ENCODE peak calls at places on chromosomes 7 and 10, in seven cellular contexts. E, K, D, U, O, A and V are unnamed samples. For H4K20me1, the result is how much of the 10 kb centered on the place peaks cover.

GRCh38 chr10:32577448-32577847 is 131.5 kb downstream of the CCDC7 start:
- DNase-seq in E (no peak), K (peak), D (no peak), U (no peak), O (no peak), A (no peak), V (peak)

GRCh38 chr7:12635830-12636229 is 51.6 kb upstream of the ARL4A start:
- DNase-seq in E (no peak), K (no peak), D (no peak), U (no peak), O (no peak), A (no peak), V (no peak)

GRCh38 chr7:155230169-155230593 is 67.5 kb upstream of the INSIG1 start:
- DNase-seq in E (no peak), K (peak), D (peak), U (peak), O (peak), A (no peak), V (peak)

GRCh38 chr10:63522129-63522687 is 1.0 kb downstream of the REEP3 start:
- DNase-seq in E (peak), K (peak), D (no peak), U (no peak), O (no peak), A (peak), V (no peak)

GRCh38 chr7:1963575-1963974 is 269.2 kb downstream of the MAD1L1 start:
- DNase-seq in E (no peak), K (no peak), D (no peak), U (no peak), O (no peak), A (no peak), V (no peak)

GRCh38 chr7:99375070-99375807 is 709 bp downstream of the ARPC1B start:
- DNase-seq in E (peak), K (peak), D (peak), U (peak), O (peak), A (peak), V (peak)

GRCh38 chr10:124949543-124949942 is 7.6 kb downstream of the ZRANB1 start:
- DNase-seq in E (no peak), K (no peak), D (no peak), U (no peak), O (no peak), A (no peak), V (no peak)

GRCh38 chr10:124745678-124746077 is 1.5 kb upstream of the FAM53B start:
- DNase-seq in E (peak), K (peak), D (peak), U (peak), O (no peak), A (peak), V (no peak)

GRCh38 chr7:73933091-73933490 is 72.1 kb downstream of the TMEM270 start:
- DNase-seq in E (no peak), K (no peak), D (no peak), U (no peak), O (no peak), A (no peak), V (no peak)

GRCh38 chr7:29807179-29807841 is 1.0 kb downstream of the WIPF3 start:
- DNase-seq in E (peak), K (peak), D (no peak), U (peak), O (peak), A (no peak), V (peak)

GRCh38 chr10:46223064-46223480 is 63.7 kb upstream of the ANTXRL start:
- DNase-seq in E (no peak), K (no peak), D (no peak), U (no peak), O (peak), A (peak), V (peak)

GRCh38 chr7:140142031-140142430 is 34.8 kb downstream of the KDM7A start:
- DNase-seq in E (no peak), K (no peak), D (no peak), U (no peak), O (no peak), A (no peak), V (no peak)
- H4K20me1 ChIP-seq in E (under half), K (under half), D (under half), U (under half), O (under half), A (under half), V (under half)

GRCh38 chr10:116238036-116238435 is 35.0 kb downstream of the GFRA1 start:
- DNase-seq in E (no peak), K (no peak), D (no peak), U (peak), O (no peak), A (no peak), V (no peak)

GRCh38 chr10:116241642-116242405 is 31.2 kb downstream of the GFRA1 start:
- DNase-seq in E (peak), K (no peak), D (no peak), U (no peak), O (no peak), A (no peak), V (no peak)

GRCh38 chr10:116240551-116240950 is 32.5 kb downstream of the GFRA1 start:
- DNase-seq in E (no peak), K (no peak), D (no peak), U (no peak), O (no peak), A (no peak), V (no peak)

GRCh38 chr10:116237260-116237659 is 35.7 kb downstream of the GFRA1 start:
- DNase-seq in E (no peak), K (no peak), D (no peak), U (no peak), O (no peak), A (no peak), V (no peak)

DNA sequence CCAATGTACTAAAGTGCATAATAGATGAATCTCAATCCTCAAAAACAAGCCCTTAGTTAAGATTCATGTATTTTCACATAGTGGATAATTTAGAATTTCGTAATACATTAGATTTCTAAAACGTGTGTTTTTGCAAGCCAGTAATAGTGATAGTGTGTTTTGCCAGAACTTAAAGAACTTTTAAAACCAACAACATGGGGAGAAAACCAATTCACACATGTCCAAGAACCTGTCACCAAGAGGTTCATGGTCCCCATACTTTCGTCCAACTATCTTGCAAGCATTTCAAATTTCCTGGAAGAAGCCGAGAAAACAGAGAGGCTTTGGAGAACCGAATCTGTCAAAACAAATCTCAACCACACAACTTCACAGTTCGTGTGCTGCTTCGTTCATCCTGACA is 32.0 kb downstream of the GFRA1 start:
- DNase-seq in E (no peak), K (no peak), D (no peak), U (no peak), O (no peak), A (no peak), V (no peak)
- H4K20me1 ChIP-seq in E (under half), K (under half), D (under half), U (under half), O (under half), A (under half), V (under half)

GRCh38 chr7:149861728-149862045 is 12.1 kb upstream of the ATP6V0E2 start:
- DNase-seq in E (no peak), K (no peak), D (no peak), U (no peak), O (no peak), A (no peak), V (no peak)

GRCh38 chr7:149856583-149856982 is 17.2 kb upstream of the ATP6V0E2 start:
- DNase-seq in E (no peak), K (no peak), D (no peak), U (no peak), O (no peak), A (no peak), V (no peak)

GRCh38 chr7:149860821-149861727 is 12.7 kb upstream of the ATP6V0E2 start:
- DNase-seq in E (peak), K (no peak), D (no peak), U (peak), O (peak), A (no peak), V (no peak)

GRCh38 chr7:149859881-149860280 is 13.9 kb upstream of the ATP6V0E2 start:
- DNase-seq in E (no peak), K (no peak), D (no peak), U (no peak), O (no peak), A (no peak), V (peak)

DNA sequence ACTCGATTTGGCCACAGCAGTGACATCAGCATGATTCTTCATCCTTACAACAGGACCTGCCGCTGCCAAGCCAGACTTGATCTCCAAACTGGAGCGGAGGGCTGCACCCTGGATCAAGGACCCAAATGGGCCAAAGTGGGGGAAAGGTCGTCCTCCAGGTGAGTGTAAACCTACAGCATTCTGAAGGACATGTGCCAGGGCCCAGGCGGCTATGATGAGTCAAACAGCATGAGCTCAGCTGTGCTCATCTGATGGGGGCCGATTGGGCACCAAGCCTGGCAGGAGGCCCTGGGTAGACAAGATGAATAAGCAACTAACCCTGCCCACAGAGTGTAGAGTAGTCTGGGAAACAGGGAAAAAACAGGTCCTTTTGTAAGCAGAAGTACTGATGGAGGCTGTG is 14.4 kb upstream of the ATP6V0E2 start:
- DNase-seq in E (no peak), K (peak), D (no peak), U (no peak), O (no peak), A (no peak), V (peak)
- H4K20me1 ChIP-seq in E (under half), K (under half), D (under half), U (under half), O (under half), A (under half), V (under half)

GRCh38 chr10:78033623-78034470 is at the start of gene RPS24:
- DNase-seq in E (peak), K (peak), D (peak), U (peak), O (peak), A (peak), V (peak)

GRCh38 chr10:78038105-78038504 is 4.4 kb downstream of the RPS24 start:
- DNase-seq in E (no peak), K (peak), D (no peak), U (no peak), O (no peak), A (no peak), V (peak)

GRCh38 chr10:78035025-78035424 is 1.4 kb downstream of the RPS24 start:
- DNase-seq in E (no peak), K (peak), D (no peak), U (no peak), O (no peak), A (no peak), V (peak)

GRCh38 chr10:78035437-78035836 is 1.8 kb downstream of the RPS24 start:
- DNase-seq in E (no peak), K (no peak), D (no peak), U (no peak), O (no peak), A (no peak), V (no peak)

GRCh38 chr10:78035933-78036583 is 2.4 kb downstream of the RPS24 start:
- DNase-seq in E (no peak), K (peak), D (no peak), U (no peak), O (no peak), A (no peak), V (no peak)
- H4K20me1 ChIP-seq in E (half or more), K (half or more), D (half or more), U (half or more), O (under half), A (half or more), V (half or more)

GRCh38 chr7:123723913-123724312 is 24.9 kb downstream of the WASL start:
- DNase-seq in E (no peak), K (no peak), D (no peak), U (no peak), O (no peak), A (no peak), V (no peak)
- H4K20me1 ChIP-seq in E (half or more), K (under half), D (under half), U (half or more), O (under half), A (under half), V (half or more)

DNA sequence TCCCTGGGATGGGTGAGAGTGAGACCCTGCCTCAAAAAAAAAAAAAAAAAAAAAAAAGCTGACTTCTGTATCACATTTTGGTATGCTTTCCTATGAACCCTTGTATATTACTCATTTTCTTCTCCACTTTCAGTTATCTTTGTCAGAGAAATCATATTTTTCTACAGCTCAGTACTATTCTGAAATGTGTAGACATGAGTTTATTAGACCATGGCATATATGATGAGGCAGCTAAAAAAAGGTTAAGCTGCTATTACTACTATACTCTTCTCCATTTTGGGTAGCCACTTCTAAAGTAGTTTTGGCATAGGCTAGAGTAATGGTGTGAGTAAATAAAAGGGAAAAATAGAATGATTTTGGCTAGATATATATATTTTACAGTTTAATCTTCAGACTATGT is 53.4 kb downstream of the MLLT10 start:
- DNase-seq in E (no peak), K (no peak), D (no peak), U (no peak), O (no peak), A (no peak), V (no peak)
- H4K20me1 ChIP-seq in E (under half), K (under half), D (under half), U (under half), O (under half), A (under half), V (under half)

DNA sequence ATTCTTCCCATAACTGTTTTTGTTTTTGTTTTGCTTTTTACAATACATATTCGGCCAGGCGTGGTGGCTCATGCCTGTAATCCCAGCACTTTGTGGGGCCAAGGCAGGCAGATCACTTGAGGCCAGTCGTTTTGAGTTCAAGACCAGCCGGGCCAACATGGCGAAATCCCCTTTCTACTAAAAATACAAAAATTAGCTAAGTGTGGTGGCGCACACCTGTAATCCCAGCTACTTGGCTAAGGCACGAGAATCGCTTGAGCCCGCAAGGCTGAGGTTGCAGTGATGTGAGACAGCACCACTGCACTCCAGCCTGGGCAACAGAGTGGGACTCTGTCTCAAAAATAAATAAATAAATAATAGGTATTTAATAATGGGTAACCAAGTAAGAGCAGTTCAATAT is 2.3 kb downstream of the TM9SF3 start:
- DNase-seq in E (no peak), K (no peak), D (no peak), U (no peak), O (no peak), A (no peak), V (no peak)
- H4K20me1 ChIP-seq in E (half or more), K (under half), D (half or more), U (half or more), O (under half), A (under half), V (half or more)

GRCh38 chr7:100879685-100880261 is 4.9 kb downstream of the SRRT start:
- DNase-seq in E (peak), K (no peak), D (no peak), U (peak), O (no peak), A (no peak), V (peak)
- H4K20me1 ChIP-seq in E (half or more), K (under half), D (half or more), U (half or more), O (under half), A (under half), V (under half)

GRCh38 chr10:533186-533585 is 156.3 kb downstream of the DIP2C start:
- DNase-seq in E (no peak), K (no peak), D (no peak), U (no peak), O (no peak), A (no peak), V (peak)
- H4K20me1 ChIP-seq in E (half or more), K (under half), D (under half), U (half or more), O (under half), A (under half), V (half or more)